ENCODE peak calls at places on chromosome 3, in nine cellular contexts. One of them, this sample, is unnamed.

GRCh38 chr3:45367451-45367850 is 20.9 kb upstream of the LARS2 start:
- DNase-seq in hepatic stellate cell: peak
- DNase-seq in endodermal cell: no peak
- DNase-seq in CD4-positive, alpha-beta T cell: no peak
- DNase-seq in cardiac muscle cell: peak
- DNase-seq in NCI-H510A: no peak
- DNase-seq in CD8-positive, alpha-beta memory T cell: no peak
- DNase-seq in mucosa of descending colon: peak
- DNase-seq in NCI-H1694: no peak
- DNase-seq in this sample: peak

GRCh38 chr3:186909078-186909853 is 21.1 kb upstream of the ST6GAL1 start:
- DNase-seq in cardiac muscle cell: no peak
- DNase-seq in mucosa of descending colon: peak
- DNase-seq in NCI-H510A: no peak
- DNase-seq in CD8-positive, alpha-beta memory T cell: peak
- DNase-seq in NCI-H1694: no peak
- DNase-seq in endodermal cell: peak
- DNase-seq in CD4-positive, alpha-beta T cell: peak
- DNase-seq in hepatic stellate cell: no peak
- DNase-seq in this sample: no peak

GRCh38 chr3:72082121-72082715 is 297.3 kb upstream of the PROK2 start:
- DNase-seq in NCI-H1694: no peak
- DNase-seq in CD4-positive, alpha-beta T cell: no peak
- DNase-seq in cardiac muscle cell: peak
- DNase-seq in mucosa of descending colon: peak
- DNase-seq in CD8-positive, alpha-beta memory T cell: no peak
- DNase-seq in NCI-H510A: no peak
- DNase-seq in endodermal cell: no peak
- DNase-seq in hepatic stellate cell: no peak
- DNase-seq in this sample: no peak

GRCh38 chr3:185089343-185089742 is 63.5 kb downstream of the C3orf70 start:
- DNase-seq in NCI-H510A: no peak
- DNase-seq in CD4-positive, alpha-beta T cell: no peak
- DNase-seq in NCI-H1694: no peak
- DNase-seq in endodermal cell: no peak
- DNase-seq in mucosa of descending colon: no peak
- DNase-seq in CD8-positive, alpha-beta memory T cell: no peak
- DNase-seq in hepatic stellate cell: no peak
- DNase-seq in cardiac muscle cell: peak
- DNase-seq in this sample: no peak

GRCh38 chr3:115862824-115863223 is 239.5 kb downstream of the GAP43 start:
- DNase-seq in endodermal cell: peak
- DNase-seq in hepatic stellate cell: no peak
- DNase-seq in CD4-positive, alpha-beta T cell: no peak
- DNase-seq in NCI-H1694: no peak
- DNase-seq in cardiac muscle cell: no peak
- DNase-seq in mucosa of descending colon: no peak
- DNase-seq in CD8-positive, alpha-beta memory T cell: no peak
- DNase-seq in NCI-H510A: no peak
- DNase-seq in this sample: no peak

GRCh38 chr3:59469948-59470723 is 420.3 kb upstream of the CFAP20DC start:
- DNase-seq in cardiac muscle cell: no peak
- DNase-seq in CD4-positive, alpha-beta T cell: no peak
- DNase-seq in mucosa of descending colon: no peak
- DNase-seq in NCI-H510A: no peak
- DNase-seq in CD8-positive, alpha-beta memory T cell: no peak
- DNase-seq in hepatic stellate cell: no peak
- DNase-seq in NCI-H1694: no peak
- DNase-seq in endodermal cell: no peak
- DNase-seq in this sample: no peak

GRCh38 chr3:127056281-127056680 is 73.4 kb downstream of the PLXNA1 start:
- DNase-seq in NCI-H510A: no peak
- DNase-seq in CD8-positive, alpha-beta memory T cell: no peak
- DNase-seq in endodermal cell: no peak
- DNase-seq in cardiac muscle cell: no peak
- DNase-seq in hepatic stellate cell: no peak
- DNase-seq in CD4-positive, alpha-beta T cell: no peak
- DNase-seq in mucosa of descending colon: no peak
- DNase-seq in NCI-H1694: no peak
- DNase-seq in this sample: no peak

GRCh38 chr3:140164922-140165590 is 230.1 kb downstream of the CLSTN2 start:
- DNase-seq in endodermal cell: no peak
- DNase-seq in CD8-positive, alpha-beta memory T cell: no peak
- DNase-seq in cardiac muscle cell: no peak
- DNase-seq in mucosa of descending colon: no peak
- DNase-seq in hepatic stellate cell: no peak
- DNase-seq in CD4-positive, alpha-beta T cell: no peak
- DNase-seq in NCI-H510A: no peak
- DNase-seq in NCI-H1694: peak
- DNase-seq in this sample: no peak

GRCh38 chr3:150779402-150779858 is 16.5 kb upstream of the SIAH2 start:
- DNase-seq in endodermal cell: peak
- DNase-seq in hepatic stellate cell: no peak
- DNase-seq in cardiac muscle cell: no peak
- DNase-seq in mucosa of descending colon: no peak
- DNase-seq in CD4-positive, alpha-beta T cell: no peak
- DNase-seq in NCI-H1694: no peak
- DNase-seq in CD8-positive, alpha-beta memory T cell: no peak
- DNase-seq in NCI-H510A: no peak
- DNase-seq in this sample: no peak

GRCh38 chr3:107100573-107100972 is 276.7 kb upstream of the CCDC54 start:
- DNase-seq in endodermal cell: no peak
- DNase-seq in CD4-positive, alpha-beta T cell: no peak
- DNase-seq in CD8-positive, alpha-beta memory T cell: no peak
- DNase-seq in cardiac muscle cell: no peak
- DNase-seq in mucosa of descending colon: no peak
- DNase-seq in NCI-H510A: no peak
- DNase-seq in hepatic stellate cell: no peak
- DNase-seq in NCI-H1694: no peak
- DNase-seq in this sample: no peak

GRCh38 chr3:97972976-97973375 is 745 bp upstream of the RIOX2 start:
- DNase-seq in mucosa of descending colon: no peak
- DNase-seq in endodermal cell: no peak
- DNase-seq in CD4-positive, alpha-beta T cell: no peak
- DNase-seq in CD8-positive, alpha-beta memory T cell: no peak
- DNase-seq in cardiac muscle cell: no peak
- DNase-seq in NCI-H1694: no peak
- DNase-seq in NCI-H510A: no peak
- DNase-seq in hepatic stellate cell: no peak
- DNase-seq in this sample: no peak

GRCh38 chr3:104316118-104316517 is 1050.6 kb upstream of the ALCAM start:
- DNase-seq in endodermal cell: no peak
- DNase-seq in hepatic stellate cell: no peak
- DNase-seq in NCI-H1694: no peak
- DNase-seq in CD8-positive, alpha-beta memory T cell: no peak
- DNase-seq in cardiac muscle cell: no peak
- DNase-seq in NCI-H510A: no peak
- DNase-seq in CD4-positive, alpha-beta T cell: no peak
- DNase-seq in mucosa of descending colon: no peak
- DNase-seq in this sample: no peak